ENCODE peak calls at places on chromosome 21, in eight cellular contexts. V, P, M, A, Z, W, F and D are unnamed samples.

GRCh38 chr21:45511661-45512431 is 30.4 kb downstream of the SLC19A1 start:
- DNase-seq in Z (no peak), F (no peak), W (no peak), V (no peak), P (no peak), M (no peak), A (no peak), D (peak; percentile 45)

GRCh38 chr21:29300547-29301138 is 1.9 kb downstream of the BACH1 start:
- DNase-seq in A (no peak), F (peak; percentile 79), V (no peak), Z (no peak), W (no peak), M (no peak), P (no peak), D (no peak)

GRCh38 chr21:24941316-24942185 is 665.7 kb downstream of the MRPL39 start:
- DNase-seq in A (no peak), Z (no peak), W (no peak), P (no peak), V (peak; percentile 4), M (no peak), F (no peak), D (no peak)

GRCh38 chr21:29261555-29262540 is 36.9 kb upstream of the BACH1 start:
- DNase-seq in F (no peak), M (no peak), Z (no peak), V (peak; percentile 96), P (no peak), A (no peak), W (no peak), D (no peak)

GRCh38 chr21:41419921-41420862 is 5.8 kb upstream of the MX1 start:
- DNase-seq in W (peak; percentile 45), V (peak; percentile 78), P (peak; percentile 79), M (no peak), A (peak; percentile 76), Z (peak; percentile 87), F (peak; percentile 55), D (peak; percentile 76)

GRCh38 chr21:41769933-41770332 is 3.1 kb upstream of the RIPK4 start:
- DNase-seq in P (no peak), F (no peak), M (no peak), W (no peak), V (no peak), A (no peak), Z (no peak), D (no peak)

GRCh38 chr21:38159355-38159754 is 97.4 kb upstream of the KCNJ15 start:
- DNase-seq in A (peak; percentile 78), M (no peak), P (peak; percentile 21), W (peak; percentile 61), F (peak; percentile 64), Z (peak; percentile 89), V (peak; percentile 75), D (no peak)

GRCh38 chr21:41648591-41649031 is 118.2 kb downstream of the RIPK4 start:
- DNase-seq in V (peak; percentile 81), A (no peak), Z (peak; percentile 88), P (no peak), F (no peak), W (no peak), M (no peak), D (no peak)

GRCh38 chr21:43294194-43294902 is 125.5 kb downstream of the CRYAA start:
- DNase-seq in A (no peak), V (no peak), W (no peak), F (no peak), Z (no peak), P (no peak), M (no peak), D (no peak)